ENCODE peak calls at places on chromosome 19, in ten cellular contexts. N is cardiac muscle cell; R is CD4-positive, CD25-positive, alpha-beta regulatory T cell; T is PC-9; K is stomach; M is transverse colon; E is tibial nerve; P is neural progenitor cell; W is adrenal gland; F is SK-N-SH. L is an unnamed sample. For H3K4me1 and H3K9me3, the result is how much of the 10 kb centered on the place peaks cover.

GRCh38 chr19:45598267-45599011 is 3.6 kb downstream of the GPR4 start:
- DNase-seq in R (no peak), E (no peak), N (peak), T (peak), K (no peak), F (peak), P (no peak), M (no peak), W (no peak), L (peak)

GRCh38 chr19:14333101-14333871 is 48.0 kb upstream of the ADGRE5 start:
- DNase-seq in F (peak), W (no peak), K (peak), E (no peak), T (peak), P (peak), M (peak), N (peak), R (no peak), L (peak)

GRCh38 chr19:15369594-15369891 is 10.0 kb downstream of the AKAP8 start:
- DNase-seq in R (no peak), F (no peak), M (no peak), E (no peak), K (no peak), W (no peak), N (no peak), T (no peak), P (no peak), L (no peak)

GRCh38 chr19:52542984-52543664 is 15.7 kb downstream of the ZNF808 start:
- DNase-seq in N (no peak), E (no peak), F (no peak), T (no peak), P (no peak), R (peak), K (no peak), M (no peak), W (no peak), L (no peak)

GRCh38 chr19:801030-801860 is 4.0 kb downstream of the PTBP1 start:
- DNase-seq in R (peak), F (peak), N (peak), K (peak), M (peak), W (peak), T (no peak), E (no peak), P (no peak), L (no peak)

GRCh38 chr19:12959482-12959881 is 2.5 kb upstream of the GADD45GIP1 start:
- DNase-seq in F (no peak), M (no peak), R (no peak), K (no peak), N (no peak), P (no peak), W (no peak), E (no peak), T (no peak), L (no peak)

GRCh38 chr19:23867895-23868294 is 46.8 kb upstream of the ZNF726 start:
- DNase-seq in M (no peak), R (no peak), T (no peak), K (no peak), W (no peak), P (no peak), E (no peak), N (no peak), F (peak), L (peak)

GRCh38 chr19:46861691-46862503 is 1.1 kb downstream of the ARHGAP35 start:
- DNase-seq in M (peak), F (no peak), N (no peak), E (no peak), R (no peak), T (no peak), W (peak), K (peak), P (peak), L (no peak)

GRCh38 chr19:16899566-16900075 is 10.8 kb downstream of the F2RL3 start:
- DNase-seq in E (no peak), F (peak), P (peak), N (peak), M (peak), R (peak), K (peak), T (peak), W (no peak), L (peak)

GRCh38 chr19:35054626-35055025 is 13.1 kb downstream of the HPN start:
- DNase-seq in F (no peak), M (no peak), T (no peak), W (no peak), K (no peak), R (no peak), E (no peak), N (no peak), P (no peak), L (no peak)

GRCh38 chr19:35053667-35054293 is 12.3 kb downstream of the HPN start:
- DNase-seq in E (no peak), W (no peak), N (no peak), K (no peak), M (no peak), F (no peak), R (no peak), T (no peak), P (no peak), L (no peak)

GRCh38 chr19:35056513-35057063 is 15.1 kb downstream of the HPN start:
- DNase-seq in W (no peak), T (no peak), M (no peak), K (no peak), N (no peak), R (no peak), F (no peak), P (no peak), E (no peak), L (no peak)

GRCh38 chr19:35058370-35058769 is 16.8 kb downstream of the HPN start:
- DNase-seq in E (no peak), T (no peak), F (no peak), R (no peak), M (no peak), N (no peak), K (no peak), W (no peak), P (no peak), L (no peak)

GRCh38 chr19:35055715-35056179 is 14.2 kb downstream of the HPN start:
- DNase-seq in E (no peak), N (no peak), K (no peak), M (no peak), F (no peak), W (no peak), P (peak), R (peak), T (no peak), L (no peak)
- H3K4me1 ChIP-seq in E (under half), N (under half), K (under half), M (under half), F (under half), W (under half), P (under half), R (under half), T (under half), L (under half)

GRCh38 chr19:37738371-37738770 is 18.8 kb upstream of the ZNF607 start:
- DNase-seq in R (no peak), K (no peak), P (no peak), F (no peak), E (no peak), W (no peak), N (no peak), M (no peak), T (no peak), L (no peak)
- H3K9me3 ChIP-seq in R (half or more), K (half or more), P (under half), F (under half), E (half or more), W (under half), N (under half), M (half or more), T (half or more), L (under half)

GRCh38 chr19:18879579-18880373 is 16.2 kb downstream of the CERS1 start:
- DNase-seq in P (peak), M (peak), N (no peak), K (peak), F (peak), E (no peak), T (peak), W (no peak), R (peak), L (peak)

GRCh38 chr19:18878858-18879578 is 16.9 kb downstream of the CERS1 start:
- DNase-seq in R (no peak), W (no peak), F (no peak), E (no peak), K (no peak), N (no peak), P (no peak), T (no peak), M (no peak), L (no peak)

GRCh38 chr19:18883530-18884304 is 12.2 kb downstream of the CERS1 start:
- DNase-seq in K (no peak), P (no peak), R (no peak), M (peak), T (no peak), E (no peak), F (no peak), N (no peak), W (no peak), L (no peak)

GRCh38 chr19:18878058-18878797 is 17.7 kb downstream of the CERS1 start:
- DNase-seq in E (no peak), T (no peak), M (no peak), F (no peak), W (no peak), K (no peak), R (no peak), P (no peak), N (no peak), L (no peak)

DNA sequence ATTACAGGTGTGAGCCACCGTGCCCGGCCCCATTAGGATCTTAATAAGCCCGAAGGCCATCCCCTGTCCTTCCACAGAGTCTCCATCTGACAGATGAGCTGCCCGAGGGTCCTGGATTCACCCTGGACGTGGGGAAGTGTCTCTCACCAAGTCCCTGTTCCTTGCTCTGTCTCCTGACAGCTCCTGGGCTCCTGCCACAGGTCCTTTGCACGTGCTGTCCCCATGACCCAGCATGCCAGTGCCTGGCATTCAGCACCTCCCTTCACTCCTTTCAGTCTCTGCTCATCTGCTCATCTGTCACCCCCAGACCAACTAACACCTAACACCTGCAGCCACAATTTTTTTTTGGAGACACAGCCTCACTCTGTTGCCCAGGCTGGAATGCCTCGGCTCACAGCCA is 14.5 kb downstream of the CERS1 start:
- DNase-seq in R (no peak), E (no peak), F (no peak), M (no peak), N (no peak), W (no peak), K (no peak), T (no peak), P (no peak), L (no peak)
- H3K4me1 ChIP-seq in R (under half), E (under half), F (under half), M (under half), N (under half), W (under half), K (under half), T (under half), P (under half), L (under half)

GRCh38 chr19:53659292-53659691 is 27.5 kb downstream of the DPRX start:
- DNase-seq in M (no peak), W (no peak), N (peak), P (peak), F (peak), K (no peak), T (peak), R (no peak), E (no peak), L (no peak)
- H3K9me3 ChIP-seq in M (under half), W (under half), N (under half), P (under half), F (under half), K (half or more), T (under half), R (under half), E (under half), L (under half)

DNA sequence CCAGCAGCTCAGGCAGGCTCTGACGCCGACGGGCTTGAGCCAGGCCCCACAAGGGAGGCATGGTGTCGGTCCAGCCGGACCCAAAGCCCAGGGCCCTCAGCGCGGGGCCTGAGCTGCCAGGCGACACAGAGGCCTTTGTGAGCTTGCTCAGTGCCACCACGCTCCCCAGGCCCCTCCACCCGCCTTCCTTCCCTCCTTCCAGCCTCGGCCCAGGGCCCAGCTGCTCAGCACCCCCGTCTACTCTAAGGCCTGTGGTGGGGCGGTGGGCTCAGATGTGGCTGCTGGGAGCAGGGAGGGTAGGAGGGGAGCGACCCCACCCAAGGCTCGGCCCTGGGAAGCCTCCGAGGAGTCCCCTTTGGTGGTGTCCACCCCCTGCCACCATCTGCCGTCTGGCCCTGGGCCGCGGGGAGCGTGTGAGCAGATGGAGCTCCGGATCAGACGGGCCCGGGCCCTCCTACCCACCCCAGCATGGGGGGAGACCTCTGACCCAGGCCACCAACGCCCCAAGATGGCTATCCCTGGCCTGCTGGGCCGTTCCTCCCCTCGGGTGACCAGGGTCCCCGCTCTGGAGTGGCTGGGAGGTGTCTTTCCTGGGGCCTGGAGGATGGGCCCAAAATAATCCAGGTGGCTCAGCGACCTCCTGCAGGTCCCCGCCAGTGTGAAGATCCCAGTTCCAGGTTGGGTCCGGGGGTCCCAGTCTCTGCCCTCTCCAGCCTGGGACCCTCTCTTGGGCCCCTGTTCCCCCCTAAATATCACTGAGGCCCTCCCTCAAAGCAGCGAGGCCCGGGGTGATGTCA is 7.8 kb downstream of the ZBTB7A start:
- DNase-seq in N (no peak), T (no peak), K (no peak), P (no peak), W (no peak), E (no peak), F (no peak), M (peak), R (no peak), L (no peak)
- H3K4me1 ChIP-seq in N (under half), T (half or more), K (half or more), P (under half), W (half or more), E (half or more), F (under half), M (half or more), R (half or more), L (under half)